ENCODE peak calls at places on chromosome 13, in four cellular contexts. P, C, W and T are unnamed samples.

GRCh38 chr13:78978381-78978998 is 319.5 kb upstream of the OBI1 start:
- DNase-seq in W (peak; percentile 34), C (peak; percentile 52), P (no peak), T (peak; percentile 50)

GRCh38 chr13:89497658-89498057 is 1826.5 kb downstream of the SLITRK5 start:
- DNase-seq in C (no peak), P (no peak), W (no peak), T (no peak)

GRCh38 chr13:113883314-113883811 is 19.5 kb upstream of the GAS6 start:
- DNase-seq in W (no peak), P (no peak), C (peak; percentile 14), T (no peak)

GRCh38 chr13:52832268-52832667 is 16.2 kb downstream of the PCDH8 start:
- DNase-seq in P (no peak), W (no peak), C (no peak), T (no peak)

GRCh38 chr13:73547239-73547638 is 488.4 kb downstream of the KLF5 start:
- DNase-seq in P (no peak), C (no peak), W (no peak), T (no peak)

GRCh38 chr13:51806571-51806970 is 2.6 kb upstream of the DHRS12 start:
- DNase-seq in P (no peak), W (no peak), C (peak; percentile 26), T (no peak)

GRCh38 chr13:50731400-50731799 is 112.1 kb downstream of the DLEU7 start:
- DNase-seq in P (no peak), C (no peak), W (no peak), T (no peak)

GRCh38 chr13:98299954-98300350 is 122.9 kb upstream of the RNF113B start:
- DNase-seq in W (no peak), C (no peak), P (no peak), T (no peak)

GRCh38 chr13:29791508-29791907 is 58.9 kb downstream of the UBL3 start:
- DNase-seq in C (no peak), P (no peak), W (no peak), T (no peak)

GRCh38 chr13:98549728-98550317 is 27.1 kb downstream of the STK24 start:
- DNase-seq in C (no peak), W (no peak), P (no peak), T (no peak)

GRCh38 chr13:20546559-20546958 is 20.4 kb upstream of the IFT88 start:
- DNase-seq in C (no peak), P (no peak), W (no peak), T (no peak)

GRCh38 chr13:77034883-77035282 is 7.9 kb upstream of the FBXL3 start:
- DNase-seq in W (no peak), P (no peak), C (no peak), T (no peak)
- TF ChIP-seq FOXJ3 in W (no peak), P (no peak), C (no peak), T (no peak)

GRCh38 chr13:60448907-60449510 is 52.0 kb downstream of the TDRD3 start:
- DNase-seq in P (no peak), W (peak; percentile 24), C (peak; percentile 49), T (peak; percentile 31)
- TF ChIP-seq FOXJ3 in P (no peak), W (no peak), C (no peak), T (no peak)

GRCh38 chr13:110179116-110179857 is 127.7 kb downstream of the COL4A1 start:
- DNase-seq in W (no peak), C (no peak), P (no peak), T (no peak)
- TF ChIP-seq FOXJ3 in W (no peak), C (no peak), P (no peak), T (no peak)

GRCh38 chr13:45446181-45446580 is 18.6 kb upstream of the COG3 start:
- DNase-seq in C (no peak), P (no peak), W (no peak), T (no peak)
- TF ChIP-seq FOXJ3 in C (no peak), P (no peak), W (no peak), T (no peak)

GRCh38 chr13:48600374-48601364 is 53.1 kb upstream of the CYSLTR2 start:
- DNase-seq in P (no peak), C (no peak), W (no peak), T (peak; percentile 32)
- TF ChIP-seq FOXJ3 in P (no peak), C (no peak), W (no peak), T (no peak)

GRCh38 chr13:99873141-99873540 is 98.4 kb downstream of the ZIC5 start:
- DNase-seq in C (no peak), P (no peak), W (no peak), T (no peak)
- TF ChIP-seq FOXJ3 in C (no peak), P (no peak), W (no peak), T (no peak)

GRCh38 chr13:40402931-40403412 is 263.5 kb downstream of the FOXO1 start:
- DNase-seq in W (no peak), C (no peak), P (no peak), T (peak; percentile 71)
- TF ChIP-seq FOXJ3 in W (no peak), C (no peak), P (no peak), T (no peak)

GRCh38 chr13:43159007-43159406 is 135.6 kb downstream of the DNAJC15 start:
- DNase-seq in C (no peak), W (no peak), P (no peak), T (no peak)
- TF ChIP-seq FOXJ3 in C (no peak), W (no peak), P (no peak), T (no peak)